ENCODE peak calls at places on chromosomes 16 and 17, in four cellular contexts. F, R, C and S are unnamed samples.

GRCh38 chr17:7281074-7281952 is at the start of gene SLC2A4:
- DNase-seq in F (peak; percentile 41), C (peak; percentile 95), R (peak; percentile 97), S (peak; percentile 99)

GRCh38 chr16:10465821-10466220 is 80.0 kb downstream of the ATF7IP2 start:
- DNase-seq in R (no peak), C (no peak), F (no peak), S (no peak)

GRCh38 chr17:41015473-41015872 is 6.5 kb upstream of the KRTAP3-1 start:
- DNase-seq in C (no peak), F (no peak), R (no peak), S (no peak)

GRCh38 chr17:66829883-66830282 is 5.0 kb upstream of the CACNG5 start:
- DNase-seq in C (no peak), R (no peak), F (no peak), S (no peak)

GRCh38 chr17:10638151-10638550 is 19.0 kb downstream of the MYH3 start:
- DNase-seq in F (no peak), C (no peak), R (no peak), S (no peak)

GRCh38 chr17:63189082-63189481 is 223.0 kb downstream of the TANC2 start:
- DNase-seq in F (no peak), R (no peak), C (no peak), S (no peak)

GRCh38 chr17:65896889-65897288 is 295.0 kb downstream of the CEP112 start:
- DNase-seq in F (no peak), R (no peak), C (no peak), S (no peak)

GRCh38 chr17:43092891-43093290 is 32.3 kb downstream of the BRCA1 start:
- DNase-seq in F (no peak), R (no peak), C (no peak), S (no peak)

GRCh38 chr16:49464877-49465504 is 91.4 kb downstream of the C16orf78 start:
- DNase-seq in R (peak; percentile 62), F (no peak), C (no peak), S (no peak)

GRCh38 chr16:81214745-81215166 is 23.7 kb upstream of the BCO1 start:
- DNase-seq in R (peak; percentile 47), C (peak; percentile 48), F (no peak), S (peak; percentile 69)

GRCh38 chr16:69057400-69058378 is 47.8 kb upstream of the HAS3 start:
- DNase-seq in F (peak; percentile 59), R (no peak), C (no peak), S (peak; percentile 92)

GRCh38 chr17:29949708-29950107 is 8.3 kb downstream of the EFCAB5 start:
- DNase-seq in R (no peak), C (no peak), F (no peak), S (no peak)

GRCh38 chr16:49492090-49492801 is 118.6 kb downstream of the C16orf78 start:
- DNase-seq in R (peak; percentile 86), C (no peak), F (no peak), S (peak; percentile 15)

GRCh38 chr17:6666077-6666521 is 14.5 kb downstream of the C17orf100 start:
- DNase-seq in R (peak; percentile 58), C (peak; percentile 78), F (no peak), S (peak; percentile 86)

GRCh38 chr17:49523706-49524472 is 28.8 kb downstream of the NGFR start:
- DNase-seq in R (no peak), F (no peak), C (no peak), S (no peak)

GRCh38 chr17:58332720-58333395 is 4.3 kb upstream of the TSPOAP1 start:
- DNase-seq in F (no peak), R (no peak), C (no peak), S (no peak)

GRCh38 chr17:69608808-69609494 is 194.5 kb downstream of the MAP2K6 start:
- DNase-seq in C (no peak), R (no peak), F (no peak), S (no peak)

GRCh38 chr16:55470533-55471371 is 8.2 kb upstream of the MMP2 start:
- DNase-seq in F (no peak), C (no peak), R (no peak), S (no peak)

GRCh38 chr17:35214631-35215273 is 20.6 kb upstream of the SLC35G3 start:
- DNase-seq in R (no peak), C (no peak), F (peak; percentile 8), S (no peak)

GRCh38 chr16:4800290-4801041 is 2.0 kb downstream of the ROGDI start:
- DNase-seq in F (no peak), R (peak; percentile 44), C (peak; percentile 56), S (no peak)

GRCh38 chr17:63544467-63545301 is 5.6 kb upstream of the DCAF7 start:
- DNase-seq in F (no peak), R (no peak), C (no peak), S (no peak)

GRCh38 chr17:4978720-4979119 is 8.8 kb downstream of the CAMTA2 start:
- DNase-seq in R (no peak), F (no peak), C (no peak), S (no peak)

GRCh38 chr17:28727727-28728363 is 743 bp upstream of the NEK8 start:
- DNase-seq in R (peak; percentile 46), C (peak; percentile 85), F (peak; percentile 91), S (peak; percentile 78)

GRCh38 chr16:67206838-67207115 is 7.8 kb downstream of the ELMO3 start:
- DNase-seq in C (no peak), F (no peak), R (no peak), S (no peak)

GRCh38 chr17:83100220-83100852 is 20.9 kb downstream of the METRNL start:
- DNase-seq in F (no peak), R (no peak), C (no peak), S (no peak)

GRCh38 chr17:59521465-59522126 is 43.8 kb upstream of the DHX40 start:
- DNase-seq in F (peak; percentile 19), C (peak; percentile 74), R (peak; percentile 90), S (peak; percentile 75)

GRCh38 chr17:50274142-50274944 is at the start of gene TMEM92:
- DNase-seq in C (no peak), R (peak; percentile 86), F (no peak), S (peak; percentile 86)

GRCh38 chr17:20156196-20157077 is 147.3 kb downstream of the SPECC1 start:
- DNase-seq in F (no peak), C (peak; percentile 39), R (peak; percentile 51), S (peak; percentile 70)
- TF ChIP-seq MYC in F (no peak), C (no peak), R (no peak), S (no peak)

DNA sequence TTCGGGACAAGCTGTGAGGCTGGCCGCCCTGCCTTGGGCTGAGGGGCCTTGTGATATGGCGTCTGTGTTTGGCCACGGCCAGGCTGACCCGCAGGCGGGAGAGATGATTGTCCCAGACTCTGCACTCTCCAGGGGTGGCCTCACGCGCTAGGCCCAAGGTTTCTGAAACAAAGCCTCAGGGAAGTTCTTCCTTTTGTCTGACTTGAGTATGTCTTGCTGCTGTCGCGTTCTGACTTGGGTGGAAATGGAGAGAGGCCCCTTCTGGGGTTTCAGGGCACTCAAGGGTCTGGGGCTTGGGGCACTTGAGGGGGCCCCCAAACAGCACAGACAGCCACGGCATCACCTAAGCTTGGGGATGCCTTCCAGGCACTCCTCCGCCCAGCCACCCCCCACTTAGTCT is 3.8 kb upstream of the METRN start:
- DNase-seq in C (no peak), F (no peak), R (no peak), S (no peak)
- TF ChIP-seq ESRRA in C (no peak), F (no peak), R (no peak), S (no peak)

GRCh38 chr16:87368029-87368765 is 15.4 kb downstream of the FBXO31 start:
- DNase-seq in F (no peak), R (no peak), C (no peak), S (no peak)

GRCh38 chr16:87365021-87365713 is 18.4 kb downstream of the FBXO31 start:
- DNase-seq in R (no peak), F (no peak), C (no peak), S (no peak)

GRCh38 chr16:87367556-87367955 is 16.0 kb downstream of the FBXO31 start:
- DNase-seq in C (no peak), F (no peak), R (no peak), S (no peak)

GRCh38 chr16:87366930-87367329 is 16.6 kb downstream of the FBXO31 start:
- DNase-seq in C (no peak), R (no peak), F (no peak), S (no peak)

DNA sequence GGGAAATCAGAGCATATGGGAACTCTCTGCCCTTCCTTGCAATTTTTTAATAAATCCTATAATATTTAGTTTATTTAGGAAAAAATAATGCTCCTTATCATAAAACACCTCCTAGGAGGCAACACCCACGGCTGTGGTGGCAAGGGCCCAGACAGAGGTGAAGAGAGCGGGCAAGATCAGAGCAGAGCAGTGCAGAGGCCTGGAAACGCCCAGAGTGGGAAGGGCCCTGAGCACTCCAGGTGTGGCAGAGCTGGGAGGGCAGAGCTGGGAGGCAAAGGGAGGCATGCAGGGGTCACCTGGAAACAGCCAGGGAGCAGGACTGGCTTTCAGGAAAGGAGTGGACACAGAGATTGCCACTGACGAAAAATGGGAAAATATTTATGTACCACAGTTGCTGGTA is 17.3 kb downstream of the FBXO31 start:
- DNase-seq in C (no peak), F (no peak), R (no peak), S (no peak)
- TF ChIP-seq SMC3 in C (no peak), F (no peak), R (no peak), S (no peak)

DNA sequence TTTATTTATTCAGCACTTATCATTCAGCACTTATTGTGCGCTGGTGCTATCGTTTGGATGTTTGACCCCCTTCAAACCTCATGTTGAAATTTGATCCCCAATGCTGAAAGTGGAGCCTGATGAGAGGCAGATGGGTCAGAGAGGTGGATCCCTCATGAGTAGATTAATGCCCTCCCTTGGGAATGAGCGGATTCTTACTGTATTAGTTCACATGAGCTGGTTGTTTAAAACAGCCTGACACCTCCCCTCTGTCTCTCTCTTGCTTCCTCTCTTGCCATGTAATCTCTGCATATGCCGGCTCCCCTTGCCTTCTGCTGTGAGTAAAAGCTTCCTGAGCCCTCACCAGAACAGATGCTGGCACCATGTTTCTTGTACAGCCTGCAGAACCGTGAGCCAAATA is 111.1 kb downstream of the CACNG3 start:
- DNase-seq in R (no peak), C (no peak), F (no peak), S (no peak)
- TF ChIP-seq MYC in R (no peak), C (no peak), F (no peak), S (no peak)

GRCh38 chr16:29148867-29149272 is 164.0 kb downstream of the LAT start:
- DNase-seq in R (no peak), F (no peak), C (no peak), S (no peak)
- TF ChIP-seq ESRRA in R (no peak), F (no peak), C (no peak), S (no peak)